ENCODE peak calls at places on chromosomes 11 and 22, in four cellular contexts. K is WTC11, R is HepG2, X is GM12878. P is an unnamed sample.
A peak's percentile ranks its signal among the peaks of the same experiment; 100 is the strongest.

GRCh38 chr11:120985718-120986569 is 38.0 kb upstream of the TBCEL start:
- DNase-seq in K (peak; percentile 67), R (peak; percentile 15), X (no peak), P (peak; percentile 21)

GRCh38 chr11:7563269-7563668 is 49.5 kb downstream of the PPFIBP2 start:
- DNase-seq in K (no peak), R (no peak), X (no peak), P (no peak)

GRCh38 chr11:22558638-22559037 is 67.0 kb downstream of the FANCF start:
- DNase-seq in K (no peak), R (no peak), X (no peak), P (no peak)

GRCh38 chr22:42450862-42451261 is 18.7 kb upstream of the NFAM1 start:
- DNase-seq in K (no peak), R (no peak), X (no peak), P (no peak)

GRCh38 chr11:104254347-104254746 is 90.4 kb upstream of the PDGFD start:
- DNase-seq in K (peak; percentile 85), R (peak; percentile 24), X (no peak), P (peak; percentile 17)

GRCh38 chr11:129536338-129536737 is 160.7 kb downstream of the BARX2 start:
- DNase-seq in K (no peak), R (no peak), X (no peak), P (no peak)

GRCh38 chr11:3627291-3627690 is 14.5 kb downstream of the ART5 start:
- DNase-seq in K (no peak), R (no peak), X (no peak), P (no peak)

GRCh38 chr22:20578707-20579106 is 71.3 kb downstream of the MED15 start:
- DNase-seq in K (no peak), R (no peak), X (no peak), P (no peak)

GRCh38 chr11:30322826-30323710 is at the start of gene ARL14EP:
- DNase-seq in K (peak; percentile 89), R (peak; percentile 89), X (peak; percentile 82), P (peak; percentile 87)

GRCh38 chr11:99865951-99866350 is 821.1 kb upstream of the ARHGAP42 start:
- DNase-seq in K (no peak), R (no peak), X (no peak), P (no peak)

GRCh38 chr11:26522912-26523610 is 49.0 kb downstream of the MUC15 start:
- DNase-seq in K (peak; percentile 31), R (peak; percentile 32), X (no peak), P (no peak)

GRCh38 chr11:15278129-15278528 is 163.4 kb downstream of the INSC start:
- DNase-seq in K (no peak), R (no peak), X (no peak), P (no peak)

GRCh38 chr11:91305402-91305801 is 919.2 kb upstream of the FAT3 start:
- DNase-seq in K (no peak), R (no peak), X (no peak), P (no peak)

GRCh38 chr11:34345012-34345804 is 12.6 kb downstream of the ABTB2 start:
- DNase-seq in K (no peak), R (peak; percentile 95), X (no peak), P (no peak)

GRCh38 chr22:19772422-19772672 is 11.8 kb downstream of the TBX1 start:
- DNase-seq in K (peak; percentile 0), R (no peak), X (no peak), P (no peak)

GRCh38 chr11:117618273-117618672 is 178.7 kb downstream of the DSCAML1 start:
- DNase-seq in K (no peak), R (no peak), X (no peak), P (no peak)

GRCh38 chr11:94849836-94850235 is 81.7 kb downstream of the AMOTL1 start:
- DNase-seq in K (no peak), R (no peak), X (no peak), P (no peak)

GRCh38 chr11:20156280-20156875 is 3.9 kb downstream of the DBX1 start:
- DNase-seq in K (peak; percentile 81), R (no peak), X (no peak), P (peak; percentile 19)

DNA sequence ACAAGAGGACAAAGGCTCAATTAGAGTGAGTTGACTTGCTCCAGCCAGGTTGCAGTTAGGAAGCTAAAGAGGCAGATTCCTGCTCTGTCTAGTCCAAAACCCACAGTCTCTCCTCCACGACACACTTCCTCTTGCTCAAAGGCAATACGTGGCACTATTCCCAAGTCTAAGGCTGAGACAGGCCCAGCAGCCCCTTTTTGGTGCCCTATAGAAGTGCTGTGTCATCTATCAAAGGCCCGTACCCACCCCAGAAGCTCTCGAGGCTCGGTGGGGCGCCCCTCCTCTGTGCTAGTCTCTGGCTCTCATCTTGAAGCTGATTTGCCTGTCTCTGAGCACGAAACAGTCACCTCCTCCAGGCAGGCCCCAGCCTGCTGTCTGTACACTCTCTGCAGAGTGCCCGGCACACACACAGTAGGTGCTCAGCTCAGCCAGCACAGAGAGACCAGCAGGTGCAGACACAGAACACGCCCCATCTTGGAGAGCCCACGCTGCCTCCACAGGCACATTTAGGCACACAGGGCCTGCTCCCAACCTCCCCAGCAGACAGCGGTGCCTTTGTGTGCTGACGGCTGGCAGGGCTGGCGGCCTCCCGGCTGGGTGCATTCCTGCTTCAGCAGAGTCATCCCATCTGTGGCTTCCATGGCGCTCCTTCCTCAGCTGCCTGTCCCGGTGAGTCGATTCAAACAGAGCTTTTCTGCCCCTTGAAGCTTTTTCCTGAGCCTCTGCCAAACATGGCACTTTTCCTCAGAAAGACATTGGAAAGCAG is 52.7 kb downstream of the MYH9 start:
- DNase-seq in K (no peak), R (no peak), X (no peak), P (peak; percentile 24)
- TF ChIP-seq ETV6 in K (no peak), R (no peak), X (no peak), P (no peak)

GRCh38 chr22:30855677-30856518 is 112.7 kb downstream of the MORC2 start:
- DNase-seq in K (no peak), R (no peak), X (no peak), P (no peak)
- TF ChIP-seq ETV6 in K (no peak), R (no peak), X (no peak), P (no peak)

GRCh38 chr22:46576556-46577351 is 39.3 kb upstream of the CELSR1 start:
- DNase-seq in K (peak; percentile 43), R (no peak), X (no peak), P (peak; percentile 68)
- TF ChIP-seq ETV6 in K (no peak), R (no peak), X (no peak), P (no peak)

GRCh38 chr22:23275751-23276150 is 95.4 kb downstream of the BCR start:
- DNase-seq in K (no peak), R (no peak), X (no peak), P (peak; percentile 57)

GRCh38 chr22:23274146-23274526 is 93.8 kb downstream of the BCR start:
- DNase-seq in K (no peak), R (no peak), X (no peak), P (peak; percentile 17)

GRCh38 chr22:23276656-23277582 is 96.6 kb downstream of the BCR start:
- DNase-seq in K (no peak), R (no peak), X (no peak), P (peak; percentile 66)

GRCh38 chr22:23273445-23274145 is 93.3 kb downstream of the BCR start:
- DNase-seq in K (no peak), R (no peak), X (no peak), P (peak; percentile 57)

DNA sequence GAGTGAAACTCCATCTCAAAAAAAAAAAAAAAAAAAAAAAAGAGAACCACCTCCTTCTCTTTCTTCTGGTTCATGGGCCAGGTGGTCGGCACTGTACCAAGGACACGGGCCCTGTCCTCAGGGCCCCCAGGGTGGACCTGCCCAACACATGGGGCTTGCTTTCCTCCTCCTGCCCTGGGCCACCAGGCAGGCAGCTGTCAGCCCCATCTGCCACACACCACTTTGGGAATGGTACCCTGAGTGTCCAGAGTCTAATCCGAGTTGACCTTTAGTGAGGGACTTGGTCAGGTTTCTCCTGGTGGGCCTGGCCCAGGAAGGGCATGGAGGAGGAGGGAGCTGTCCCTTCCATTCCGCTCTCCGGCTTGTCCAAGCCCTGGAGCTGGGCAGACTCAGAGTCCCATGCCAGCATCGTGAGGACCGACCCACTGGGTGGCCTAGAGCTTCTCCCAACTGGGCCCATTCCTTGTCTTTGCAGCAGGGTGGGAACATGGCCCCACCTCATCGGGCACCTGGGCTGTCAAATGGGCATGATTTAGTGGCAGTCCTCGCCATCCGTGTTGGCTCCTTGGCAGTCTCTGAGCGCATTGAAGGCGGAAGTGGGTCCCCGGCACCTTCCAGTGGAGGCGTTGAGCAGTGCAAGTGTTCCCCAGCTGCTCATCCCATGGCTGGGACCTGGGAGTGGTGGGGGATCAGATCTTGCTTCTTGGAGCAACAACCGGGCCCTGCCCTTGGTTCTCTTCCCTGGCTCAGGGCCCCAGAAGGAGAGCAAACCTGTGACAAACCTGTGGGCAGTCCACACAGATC is 94.8 kb downstream of the BCR start:
- DNase-seq in K (no peak), R (no peak), X (no peak), P (peak; percentile 68)
- TF ChIP-seq ETV6 in K (no peak), R (no peak), X (no peak), P (no peak)

GRCh38 chr11:73048446-73048845 is 93.7 kb downstream of the FCHSD2 start:
- DNase-seq in K (no peak), R (no peak), X (no peak), P (no peak)

GRCh38 chr11:73047773-73048371 is 94.2 kb downstream of the FCHSD2 start:
- DNase-seq in K (no peak), R (no peak), X (peak; percentile 88), P (no peak)
- TF ChIP-seq ETV6 in K (no peak), R (no peak), X (peak; percentile 77), P (no peak)

DNA sequence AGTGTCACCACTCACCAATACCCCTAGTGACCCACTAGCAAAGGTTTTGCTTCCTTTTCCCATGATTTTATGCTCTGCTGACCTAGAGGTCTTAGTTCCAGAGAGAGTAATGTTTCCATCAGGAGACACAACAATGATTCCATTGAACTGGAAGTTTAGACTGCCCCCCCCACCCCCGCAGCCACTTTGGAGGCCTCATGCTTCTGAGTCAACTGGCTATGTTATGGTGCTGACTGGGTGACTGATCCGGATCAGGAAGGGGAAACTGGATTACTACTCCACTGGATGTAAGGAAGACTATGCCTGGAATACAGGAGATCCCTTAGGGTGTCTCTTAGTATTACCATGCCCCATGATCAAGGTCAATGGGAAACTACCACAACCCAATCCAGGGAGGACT is 633.6 kb downstream of the OPCML start:
- DNase-seq in K (no peak), R (no peak), X (no peak), P (no peak)
- TF ChIP-seq ETV6 in K (no peak), R (no peak), X (no peak), P (no peak)

GRCh38 chr11:36345084-36345511 is 49.0 kb downstream of the PRR5L start:
- DNase-seq in K (no peak), R (no peak), X (no peak), P (no peak)
- TF ChIP-seq ETV6 in K (no peak), R (no peak), X (no peak), P (no peak)

GRCh38 chr11:122853261-122853660 is 15.0 kb downstream of the CRTAM start:
- DNase-seq in K (no peak), R (no peak), X (no peak), P (no peak)

GRCh38 chr11:122847437-122847836 is 9.1 kb downstream of the CRTAM start:
- DNase-seq in K (no peak), R (no peak), X (no peak), P (no peak)

GRCh38 chr11:122851366-122852011 is 13.2 kb downstream of the CRTAM start:
- DNase-seq in K (no peak), R (no peak), X (no peak), P (no peak)

GRCh38 chr11:122852071-122852831 is 14.0 kb downstream of the CRTAM start:
- DNase-seq in K (no peak), R (no peak), X (no peak), P (no peak)

GRCh38 chr11:122850076-122850631 is 11.9 kb downstream of the CRTAM start:
- DNase-seq in K (no peak), R (no peak), X (no peak), P (no peak)
- TF ChIP-seq ETV6 in K (no peak), R (no peak), X (no peak), P (no peak)

P was measured in K562.